ENCODE peak calls at places on chromosomes 12 and 14, in five cellular contexts. X is prostate gland, T is heart left ventricle, D is lower leg skin, K is adrenal gland. G is an unnamed sample.

GRCh38 chr14:104293231-104293841 is 154.9 kb downstream of the KIF26A start:
- DNase-seq in D (no peak), T (peak), X (no peak), K (peak), G (peak)

GRCh38 chr12:18345021-18345735 is 83.9 kb downstream of the PIK3C2G start:
- DNase-seq in D (no peak), T (no peak), X (no peak), K (peak), G (no peak)

GRCh38 chr14:99067141-99067920 is 204.7 kb downstream of the BCL11B start:
- DNase-seq in D (no peak), X (no peak), K (no peak), T (no peak), G (no peak)

GRCh38 chr14:65101631-65102440 is 481 bp downstream of the MAX start:
- DNase-seq in T (peak), K (peak), X (no peak), D (peak), G (peak)

GRCh38 chr12:126752021-126752420 is 1514.9 kb upstream of the TMEM132C start:
- DNase-seq in D (no peak), T (no peak), K (no peak), X (no peak), G (no peak)

GRCh38 chr14:82710257-82710841 is 1176.7 kb upstream of the SEL1L start:
- DNase-seq in D (peak), K (peak), T (no peak), X (peak), G (peak)

GRCh38 chr14:99685061-99685995 is 1.2 kb downstream of the CYP46A1 start:
- DNase-seq in K (no peak), X (no peak), T (no peak), D (no peak), G (peak)

GRCh38 chr12:102435827-102436436 is 44.4 kb downstream of the IGF1 start:
- DNase-seq in K (no peak), T (no peak), D (no peak), X (no peak), G (no peak)

GRCh38 chr12:15996254-15996653 is 85.1 kb downstream of the DERA start:
- DNase-seq in K (no peak), T (no peak), D (no peak), X (no peak), G (no peak)

GRCh38 chr14:94114589-94115067 is 4.1 kb downstream of the IFI27 start:
- DNase-seq in T (no peak), K (no peak), X (no peak), D (no peak), G (no peak)

GRCh38 chr14:66596241-66596985 is 88.5 kb downstream of the GPHN start:
- DNase-seq in T (no peak), D (no peak), X (no peak), K (no peak), G (no peak)

GRCh38 chr12:120847392-120848157 is 56.6 kb downstream of the SPPL3 start:
- DNase-seq in X (no peak), T (no peak), K (peak), D (no peak), G (no peak)

GRCh38 chr12:116534341-116535121 is 24.6 kb upstream of the MAP1LC3B2 start:
- DNase-seq in D (no peak), T (no peak), X (peak), K (peak), G (no peak)

GRCh38 chr12:49877066-49877465 is 26.6 kb downstream of the FAIM2 start:
- DNase-seq in K (no peak), X (no peak), T (peak), D (no peak), G (no peak)

GRCh38 chr14:33052899-33053400 is 114.3 kb downstream of the NPAS3 start:
- DNase-seq in D (no peak), K (no peak), X (no peak), T (no peak), G (no peak)

GRCh38 chr14:73728106-73729014 is 14.2 kb upstream of the PNMA1 start:
- DNase-seq in D (peak), K (peak), X (peak), T (peak), G (peak)

DNA sequence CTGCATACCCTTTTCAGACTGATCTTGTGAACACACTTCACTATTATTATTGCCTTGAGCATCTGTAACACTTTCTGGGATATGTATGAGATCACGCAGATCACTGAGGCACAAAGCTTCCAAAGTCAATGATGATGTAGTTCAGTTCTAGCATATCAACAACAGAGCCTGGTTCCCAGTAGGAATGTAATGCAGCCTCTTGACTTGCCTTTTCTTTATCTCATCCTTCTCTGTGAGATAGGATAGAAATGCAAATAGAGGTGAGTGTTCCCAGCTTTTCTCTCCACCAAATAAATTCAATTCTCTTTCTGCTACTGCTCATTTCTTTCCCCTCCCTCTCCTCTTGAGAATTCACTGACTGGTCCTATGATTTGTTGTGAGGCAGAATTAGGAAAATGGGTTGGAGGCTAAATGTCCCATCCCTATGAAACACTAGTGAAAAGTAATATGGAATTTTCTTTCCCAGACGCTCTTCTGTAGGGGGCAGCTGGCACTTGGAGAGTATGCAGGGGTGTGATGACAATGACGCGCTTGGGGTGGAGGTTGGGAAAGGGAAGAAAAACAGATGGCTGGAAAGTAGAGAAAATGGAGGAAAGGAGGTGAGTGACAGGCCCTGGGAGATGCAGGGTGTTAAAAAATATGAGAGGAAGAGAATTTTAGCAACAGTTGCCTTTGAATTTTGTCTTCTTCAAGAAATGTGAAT is 96.0 kb upstream of the TMTC1 start:
- DNase-seq in X (no peak), D (no peak), K (no peak), T (no peak), G (no peak)
- TF ChIP-seq POLR2A in X (no peak), D (no peak), K (no peak), T (no peak), G (no peak)

DNA sequence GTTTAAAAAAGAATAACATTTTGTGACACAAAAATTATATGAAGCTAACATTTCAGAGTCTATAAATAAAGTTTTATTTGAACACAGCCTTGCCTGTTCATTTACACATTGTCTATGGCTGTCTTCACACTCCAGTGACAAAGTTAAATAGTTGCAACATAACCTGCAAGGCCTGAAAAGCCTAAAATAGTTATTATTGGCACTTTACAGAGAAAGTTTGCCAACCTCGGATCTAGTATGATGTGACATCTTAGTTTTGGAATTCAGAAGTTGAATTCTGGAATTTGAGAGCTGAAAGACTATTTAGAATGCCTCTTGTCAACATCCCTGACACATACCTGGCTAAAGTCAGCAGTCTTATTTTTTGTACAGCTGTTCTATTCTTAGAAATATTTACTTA is 68.3 kb downstream of the DYRK2 start:
- DNase-seq in X (no peak), T (no peak), D (no peak), K (no peak), G (no peak)
- TF ChIP-seq POLR2A in X (no peak), T (no peak), D (no peak), K (no peak), G (no peak)

GRCh38 chr12:43758247-43758727 is 303 bp downstream of the PUS7L start:
- DNase-seq in K (peak), T (peak), D (no peak), X (peak), G (peak)
- TF ChIP-seq POLR2A in K (no peak), T (no peak), D (no peak), X (no peak), G (no peak)

DNA sequence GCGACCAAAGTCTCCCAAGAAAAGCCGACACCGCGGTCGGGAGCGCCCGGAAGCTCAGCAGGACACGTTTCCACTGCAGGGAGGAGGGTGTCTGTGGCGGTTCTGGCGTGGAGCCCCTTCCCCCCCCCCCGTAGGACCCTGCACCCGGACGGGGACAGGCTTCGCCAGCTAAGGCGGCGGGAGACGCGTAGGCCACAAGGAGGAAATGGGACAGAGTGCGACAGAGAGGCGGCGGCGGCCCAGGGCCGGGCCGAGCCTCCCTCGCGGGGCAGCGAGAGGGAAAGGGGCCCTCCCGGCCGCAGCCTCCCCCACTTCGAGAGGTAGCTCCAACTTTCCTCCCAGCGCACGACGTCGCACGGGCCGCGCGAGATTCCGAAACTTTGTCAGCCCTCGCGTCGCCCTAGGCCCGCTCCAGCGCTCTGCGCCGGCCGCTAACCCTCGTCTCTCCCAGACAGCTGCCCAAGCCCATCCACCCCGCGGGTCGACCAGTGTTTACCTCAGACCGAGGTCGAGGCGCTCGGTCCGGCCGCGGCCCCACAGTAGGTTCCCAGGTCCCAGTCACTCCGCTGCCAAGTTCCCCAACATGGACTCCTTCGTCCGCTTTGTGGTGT is 412 bp downstream of the SCAF11 start:
- DNase-seq in T (peak), K (peak), X (peak), D (peak), G (peak)
- TF ChIP-seq POLR2A in T (peak), K (peak), X (peak), D (no peak), G (peak)

GRCh38 chr14:102923920-102924486 is 1.5 kb downstream of the AMN start:
- DNase-seq in T (no peak), D (no peak), K (no peak), X (no peak), G (no peak)
- TF ChIP-seq POLR2A in T (no peak), D (no peak), K (no peak), X (no peak), G (no peak)

G was measured in ovary.